ENCODE peak calls at places on chromosome 16, in nine cellular contexts. T, H, G, I, C, B, X, F and N are unnamed samples.

GRCh38 chr16:58337090-58337444 is 42.2 kb upstream of the PRSS54 start:
- DNase-seq in H (no peak), I (no peak), X (no peak), T (no peak), G (no peak), C (peak; percentile 18), B (no peak), F (no peak), N (no peak)

GRCh38 chr16:54291981-54292487 is 5.4 kb upstream of the IRX3 start:
- DNase-seq in X (no peak), H (no peak), F (no peak), C (no peak), T (no peak), B (no peak), I (no peak), G (no peak), N (no peak)

GRCh38 chr16:1548234-1548633 is 14.8 kb downstream of the TMEM204 start:
- DNase-seq in C (no peak), G (no peak), X (no peak), I (no peak), F (no peak), T (no peak), H (no peak), B (no peak), N (no peak)

GRCh38 chr16:46702030-46702429 is 12.6 kb downstream of the ORC6 start:
- DNase-seq in G (no peak), T (no peak), B (no peak), C (no peak), X (no peak), H (no peak), I (no peak), F (no peak), N (no peak)

GRCh38 chr16:10629592-10629963 is 49.2 kb upstream of the EMP2 start:
- DNase-seq in I (no peak), X (no peak), F (no peak), T (no peak), B (no peak), G (no peak), C (no peak), H (no peak), N (no peak)

GRCh38 chr16:3065069-3065741 is at the start of gene IL32:
- DNase-seq in T (peak; percentile 72), F (no peak), C (peak; percentile 89), B (peak; percentile 14), X (no peak), G (peak; percentile 54), I (peak; percentile 16), H (peak; percentile 60), N (no peak)

GRCh38 chr16:47067203-47067602 is 76.5 kb downstream of the NETO2 start:
- DNase-seq in B (no peak), H (no peak), X (no peak), G (no peak), C (no peak), T (no peak), F (no peak), I (no peak), N (no peak)

GRCh38 chr16:23869052-23869451 is 33.3 kb downstream of the PRKCB start:
- DNase-seq in B (no peak), X (no peak), H (no peak), G (no peak), C (no peak), F (no peak), T (no peak), I (no peak), N (no peak)

GRCh38 chr16:71499775-71500364 is 10.7 kb upstream of the ZNF19 start:
- DNase-seq in B (peak; percentile 56), F (no peak), T (peak; percentile 19), H (no peak), G (peak; percentile 67), I (peak; percentile 52), X (peak; percentile 24), C (peak; percentile 77), N (peak; percentile 57)

GRCh38 chr16:5865231-5865630 is 767.6 kb upstream of the EEF2KMT start:
- DNase-seq in X (no peak), H (no peak), B (no peak), C (no peak), I (no peak), G (no peak), F (no peak), T (no peak), N (no peak)

GRCh38 chr16:58118801-58119508 is 10.2 kb downstream of the CFAP20 start:
- DNase-seq in H (no peak), T (no peak), G (peak; percentile 47), B (no peak), I (no peak), X (no peak), C (no peak), F (no peak), N (no peak)

GRCh38 chr16:73878616-73879015 is 418.0 kb upstream of the PSMD7 start:
- DNase-seq in I (peak; percentile 66), T (no peak), B (peak; percentile 69), G (peak; percentile 75), H (no peak), C (peak; percentile 69), X (no peak), F (peak; percentile 16), N (peak; percentile 52)

GRCh38 chr16:72094266-72094610 is 591 bp downstream of the DHX38 start:
- DNase-seq in C (no peak), G (no peak), B (no peak), H (peak; percentile 15), X (no peak), T (no peak), I (peak; percentile 4), F (no peak), N (no peak)

GRCh38 chr16:11063432-11064201 is 119.3 kb downstream of the CLEC16A start:
- DNase-seq in H (no peak), I (no peak), B (no peak), F (no peak), G (no peak), C (no peak), X (no peak), T (no peak), N (no peak)

GRCh38 chr16:3058173-3059030 is 7.0 kb upstream of the IL32 start:
- DNase-seq in B (peak; percentile 28), F (no peak), I (no peak), C (no peak), H (no peak), T (peak; percentile 50), G (peak; percentile 16), X (peak; percentile 36), N (peak; percentile 35)

GRCh38 chr16:85003723-85004586 is 7.4 kb downstream of the ZDHHC7 start:
- DNase-seq in H (no peak), X (no peak), B (no peak), G (no peak), C (no peak), F (no peak), T (no peak), I (no peak), N (no peak)

GRCh38 chr16:88770459-88771293 is 14.3 kb downstream of the PIEZO1 start:
- DNase-seq in C (no peak), G (peak; percentile 54), I (no peak), H (peak; percentile 49), B (no peak), T (no peak), F (peak; percentile 99), X (no peak), N (peak; percentile 78)